ENCODE peak calls at places on chromosomes 1 and 21, in seven cellular contexts. N is psoas muscle, Q is AG04450, P is cardiac fibroblast, O is pancreas, S is osteocyte, H is astrocyte of the spinal cord. G is an unnamed sample.

GRCh38 chr1:34113362-34113761 is 51.7 kb downstream of the CSMD2 start:
- DNase-seq in N (no peak), Q (no peak), P (no peak), O (peak; percentile 18), S (no peak), H (no peak), G (no peak)

GRCh38 chr1:89531480-89532139 is 7.0 kb downstream of the LRRC8B start:
- DNase-seq in N (no peak), Q (no peak), P (no peak), O (no peak), S (no peak), H (no peak), G (no peak)

GRCh38 chr1:185534806-185535205 is 199.4 kb upstream of the HMCN1 start:
- DNase-seq in N (no peak), Q (no peak), P (no peak), O (peak; percentile 24), S (no peak), H (no peak), G (no peak)

GRCh38 chr1:149887456-149888159 is 11.8 kb upstream of the BOLA1 start:
- DNase-seq in N (peak; percentile 83), Q (peak; percentile 98), P (peak; percentile 99), O (peak; percentile 89), S (peak; percentile 90), H (peak; percentile 99), G (peak; percentile 85)

GRCh38 chr1:9894115-9894514 is 16.0 kb downstream of the CTNNBIP1 start:
- DNase-seq in N (no peak), Q (no peak), P (no peak), O (no peak), S (no peak), H (no peak), G (no peak)

GRCh38 chr1:14486401-14487110 is 111.9 kb upstream of the KAZN start:
- DNase-seq in N (peak; percentile 40), Q (no peak), P (peak; percentile 21), O (no peak), S (peak; percentile 19), H (peak; percentile 93), G (no peak)

GRCh38 chr1:190560161-190560681 is 82.6 kb upstream of the BRINP3 start:
- DNase-seq in N (no peak), Q (no peak), P (no peak), O (no peak), S (no peak), H (no peak), G (no peak)

GRCh38 chr1:3711780-3712451 is 40.3 kb upstream of the CCDC27 start:
- DNase-seq in N (no peak), Q (no peak), P (no peak), O (no peak), S (no peak), H (no peak), G (no peak)

GRCh38 chr1:229887043-229887822 is 179.8 kb upstream of the GALNT2 start:
- DNase-seq in N (no peak), Q (no peak), P (no peak), O (peak; percentile 76), S (peak; percentile 49), H (no peak), G (no peak)

GRCh38 chr21:46035809-46036695 is 54.5 kb downstream of the COL6A1 start:
- DNase-seq in N (peak; percentile 71), Q (peak; percentile 86), P (peak; percentile 56), O (no peak), S (peak; percentile 82), H (no peak), G (no peak)

GRCh38 chr1:44407430-44408180 is 2.5 kb downstream of the RNF220 start:
- DNase-seq in N (no peak), Q (no peak), P (no peak), O (no peak), S (no peak), H (no peak), G (no peak)

GRCh38 chr1:63368131-63368530 is 704 bp downstream of the ALG6 start:
- DNase-seq in N (no peak), Q (no peak), P (no peak), O (no peak), S (no peak), H (no peak), G (peak; percentile 30)

GRCh38 chr1:208239518-208240381 is 4.4 kb downstream of the PLXNA2 start:
- DNase-seq in N (no peak), Q (no peak), P (no peak), O (peak; percentile 73), S (no peak), H (no peak), G (no peak)

GRCh38 chr1:244010599-244011211 is 40.4 kb upstream of the ZBTB18 start:
- DNase-seq in N (no peak), Q (no peak), P (no peak), O (no peak), S (no peak), H (peak; percentile 2), G (no peak)

GRCh38 chr1:46605242-46605641 is 1.2 kb upstream of the MKNK1 start:
- DNase-seq in N (no peak), Q (no peak), P (no peak), O (no peak), S (no peak), H (no peak), G (no peak)

GRCh38 chr1:175884369-175884768 is 141.0 kb upstream of the TNR start:
- DNase-seq in N (no peak), Q (no peak), P (no peak), O (no peak), S (no peak), H (no peak), G (no peak)

GRCh38 chr1:64136749-64137568 is 66.5 kb upstream of the UBE2U start:
- DNase-seq in N (peak; percentile 63), Q (peak; percentile 65), P (peak; percentile 95), O (peak; percentile 65), S (peak; percentile 92), H (peak; percentile 96), G (peak; percentile 41)

GRCh38 chr1:97097404-97097925 is 375.9 kb downstream of the PTBP2 start:
- DNase-seq in N (no peak), Q (no peak), P (no peak), O (no peak), S (no peak), H (no peak), G (no peak)

GRCh38 chr1:32742132-32742947 is 39.8 kb upstream of the SYNC start:
- DNase-seq in N (no peak), Q (no peak), P (no peak), O (peak; percentile 61), S (no peak), H (no peak), G (no peak)

GRCh38 chr1:5752715-5753330 is 239.4 kb downstream of the NPHP4 start:
- DNase-seq in N (no peak), Q (no peak), P (no peak), O (no peak), S (no peak), H (no peak), G (no peak)

GRCh38 chr1:242185728-242186127 is 186.8 kb upstream of the MAP1LC3C start:
- DNase-seq in N (no peak), Q (no peak), P (no peak), O (no peak), S (no peak), H (no peak), G (no peak)

GRCh38 chr1:225418598-225418997 is 9.2 kb downstream of the LBR start:
- DNase-seq in N (no peak), Q (no peak), P (no peak), O (no peak), S (no peak), H (no peak), G (no peak)
- TF ChIP-seq CTCF in N (no peak), Q (no peak), P (no peak), O (no peak), S (no peak), H (no peak), G (no peak)

GRCh38 chr1:41708332-41708731 is 210.4 kb downstream of the HIVEP3 start:
- DNase-seq in N (no peak), Q (no peak), P (no peak), O (no peak), S (no peak), H (no peak), G (no peak)

GRCh38 chr1:41710980-41711379 is 207.7 kb downstream of the HIVEP3 start:
- DNase-seq in N (no peak), Q (no peak), P (no peak), O (no peak), S (no peak), H (no peak), G (no peak)

GRCh38 chr1:41711581-41711980 is 207.1 kb downstream of the HIVEP3 start:
- DNase-seq in N (no peak), Q (no peak), P (no peak), O (no peak), S (no peak), H (no peak), G (no peak)

GRCh38 chr1:41707793-41708192 is 210.9 kb downstream of the HIVEP3 start:
- DNase-seq in N (no peak), Q (no peak), P (no peak), O (no peak), S (no peak), H (no peak), G (no peak)

DNA sequence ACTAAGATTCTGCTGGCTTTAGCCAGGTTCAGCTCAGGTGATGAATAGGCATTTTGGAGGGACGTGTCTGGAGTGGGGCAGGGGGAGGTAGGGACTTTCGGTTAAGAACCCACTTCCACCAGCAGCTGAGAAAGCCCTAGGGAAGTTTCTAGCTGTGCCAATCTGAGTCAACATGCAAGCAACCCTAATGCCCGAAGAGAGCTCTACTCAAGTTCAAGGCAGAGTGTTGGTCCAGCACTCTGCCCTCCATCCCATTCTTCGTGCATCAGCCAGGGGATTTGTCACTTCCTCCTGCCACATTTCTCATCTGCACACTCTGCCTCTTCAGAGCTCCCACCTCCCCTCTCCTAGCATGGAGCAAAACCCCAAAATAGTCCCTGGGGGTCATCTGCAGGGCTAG is 208.8 kb downstream of the HIVEP3 start:
- DNase-seq in N (no peak), Q (no peak), P (no peak), O (no peak), S (no peak), H (no peak), G (no peak)
- TF ChIP-seq CTCF in N (no peak), Q (no peak), P (no peak), O (no peak), S (no peak), H (no peak), G (no peak)

GRCh38 chr1:223710179-223711133 is 1.9 kb upstream of the CAPN2 start:
- DNase-seq in N (no peak), Q (no peak), P (no peak), O (no peak), S (no peak), H (no peak), G (no peak)

GRCh38 chr1:223708001-223708359 is 4.4 kb upstream of the CAPN2 start:
- DNase-seq in N (no peak), Q (no peak), P (no peak), O (no peak), S (no peak), H (no peak), G (no peak)

GRCh38 chr1:223708651-223709268 is 3.6 kb upstream of the CAPN2 start:
- DNase-seq in N (no peak), Q (no peak), P (no peak), O (no peak), S (no peak), H (no peak), G (no peak)

GRCh38 chr1:223711173-223711572 is 1.2 kb upstream of the CAPN2 start:
- DNase-seq in N (no peak), Q (no peak), P (peak; percentile 63), O (no peak), S (no peak), H (peak; percentile 66), G (no peak)

GRCh38 chr1:223709598-223709997 is 2.7 kb upstream of the CAPN2 start:
- DNase-seq in N (no peak), Q (no peak), P (peak; percentile 54), O (no peak), S (no peak), H (no peak), G (no peak)
- TF ChIP-seq CTCF in N (peak; percentile 28), Q (peak; percentile 74), P (peak; percentile 54), O (no peak), S (peak; percentile 64), H (peak; percentile 54), G (no peak)

GRCh38 chr1:222933273-222933672 is 118.4 kb downstream of the DISP1 start:
- DNase-seq in N (no peak), Q (no peak), P (no peak), O (no peak), S (no peak), H (no peak), G (no peak)
- TF ChIP-seq CTCF in N (no peak), Q (no peak), P (no peak), O (no peak), S (no peak), H (no peak), G (no peak)

G was measured in GM13977.